ENCODE peak calls at places on chromosomes 13 and 19, in nine cellular contexts. One of them, this sample, is unnamed.

GRCh38 chr19:3693030-3693925 is 7.0 kb downstream of the PIP5K1C start:
- DNase-seq in uterus: no peak
- DNase-seq in choroid plexus epithelial cell: no peak
- DNase-seq in AG10803: no peak
- DNase-seq in left ventricle myocardium inferior: no peak
- DNase-seq in heart left ventricle: no peak
- DNase-seq in astrocyte: no peak
- DNase-seq in colonic mucosa: no peak
- DNase-seq in fibroblast of villous mesenchyme: no peak
- DNase-seq in this sample: no peak

GRCh38 chr19:4268816-4269430 is 10.1 kb upstream of the SHD start:
- DNase-seq in colonic mucosa: no peak
- DNase-seq in AG10803: no peak
- DNase-seq in left ventricle myocardium inferior: no peak
- DNase-seq in fibroblast of villous mesenchyme: no peak
- DNase-seq in heart left ventricle: no peak
- DNase-seq in astrocyte: no peak
- DNase-seq in choroid plexus epithelial cell: no peak
- DNase-seq in uterus: no peak
- DNase-seq in this sample: no peak

GRCh38 chr19:30659638-30660037 is 287.5 kb downstream of the ZNF536 start:
- DNase-seq in uterus: no peak
- DNase-seq in AG10803: no peak
- DNase-seq in astrocyte: no peak
- DNase-seq in colonic mucosa: no peak
- DNase-seq in fibroblast of villous mesenchyme: no peak
- DNase-seq in left ventricle myocardium inferior: no peak
- DNase-seq in choroid plexus epithelial cell: no peak
- DNase-seq in heart left ventricle: no peak
- DNase-seq in this sample: no peak

GRCh38 chr13:73429691-73430090 is 370.9 kb downstream of the KLF5 start:
- DNase-seq in heart left ventricle: no peak
- DNase-seq in fibroblast of villous mesenchyme: peak; percentile 4
- DNase-seq in AG10803: no peak
- DNase-seq in choroid plexus epithelial cell: peak; percentile 36
- DNase-seq in colonic mucosa: no peak
- DNase-seq in left ventricle myocardium inferior: no peak
- DNase-seq in uterus: no peak
- DNase-seq in astrocyte: peak; percentile 81
- DNase-seq in this sample: no peak

GRCh38 chr13:47175172-47175806 is 278.4 kb upstream of the HTR2A start:
- DNase-seq in uterus: no peak
- DNase-seq in choroid plexus epithelial cell: peak; percentile 81
- DNase-seq in astrocyte: peak; percentile 94
- DNase-seq in AG10803: peak; percentile 86
- DNase-seq in fibroblast of villous mesenchyme: peak; percentile 90
- DNase-seq in left ventricle myocardium inferior: no peak
- DNase-seq in colonic mucosa: no peak
- DNase-seq in heart left ventricle: no peak
- DNase-seq in this sample: no peak

GRCh38 chr19:45235485-45235884 is 9.7 kb downstream of the EXOC3L2 start:
- DNase-seq in left ventricle myocardium inferior: no peak
- DNase-seq in choroid plexus epithelial cell: no peak
- DNase-seq in fibroblast of villous mesenchyme: no peak
- DNase-seq in uterus: no peak
- DNase-seq in astrocyte: no peak
- DNase-seq in colonic mucosa: no peak
- DNase-seq in AG10803: no peak
- DNase-seq in heart left ventricle: no peak
- DNase-seq in this sample: no peak

GRCh38 chr19:2556221-2557092 is 80.5 kb downstream of the GADD45B start:
- DNase-seq in uterus: no peak
- DNase-seq in AG10803: no peak
- DNase-seq in choroid plexus epithelial cell: no peak
- DNase-seq in left ventricle myocardium inferior: peak; percentile 15
- DNase-seq in colonic mucosa: no peak
- DNase-seq in astrocyte: no peak
- DNase-seq in fibroblast of villous mesenchyme: no peak
- DNase-seq in heart left ventricle: no peak
- DNase-seq in this sample: peak; percentile 21

GRCh38 chr19:48817585-48818124 is 6.8 kb upstream of the BCAT2 start:
- DNase-seq in AG10803: no peak
- DNase-seq in astrocyte: no peak
- DNase-seq in uterus: no peak
- DNase-seq in heart left ventricle: no peak
- DNase-seq in left ventricle myocardium inferior: no peak
- DNase-seq in fibroblast of villous mesenchyme: no peak
- DNase-seq in choroid plexus epithelial cell: no peak
- DNase-seq in colonic mucosa: no peak
- DNase-seq in this sample: no peak

GRCh38 chr13:27927444-27928352 is 7.9 kb downstream of the PDX1 start:
- DNase-seq in heart left ventricle: no peak
- DNase-seq in uterus: no peak
- DNase-seq in fibroblast of villous mesenchyme: no peak
- DNase-seq in AG10803: no peak
- DNase-seq in left ventricle myocardium inferior: no peak
- DNase-seq in choroid plexus epithelial cell: no peak
- DNase-seq in colonic mucosa: no peak
- DNase-seq in astrocyte: no peak
- DNase-seq in this sample: no peak

GRCh38 chr13:113411216-113412023 is 41.9 kb downstream of the ADPRHL1 start:
- DNase-seq in colonic mucosa: peak; percentile 35
- DNase-seq in fibroblast of villous mesenchyme: peak; percentile 95
- DNase-seq in AG10803: peak; percentile 97
- DNase-seq in heart left ventricle: peak; percentile 88
- DNase-seq in uterus: peak; percentile 62
- DNase-seq in astrocyte: peak; percentile 97
- DNase-seq in left ventricle myocardium inferior: peak; percentile 79
- DNase-seq in choroid plexus epithelial cell: peak; percentile 91
- DNase-seq in this sample: no peak

GRCh38 chr19:17348700-17349099 is 11.3 kb downstream of the GTPBP3 start:
- DNase-seq in left ventricle myocardium inferior: peak; percentile 66
- DNase-seq in colonic mucosa: no peak
- DNase-seq in fibroblast of villous mesenchyme: no peak
- DNase-seq in heart left ventricle: peak; percentile 78
- DNase-seq in astrocyte: peak; percentile 52
- DNase-seq in uterus: peak; percentile 61
- DNase-seq in choroid plexus epithelial cell: peak; percentile 49
- DNase-seq in AG10803: peak; percentile 29
- DNase-seq in this sample: no peak

GRCh38 chr13:80278706-80279105 is 62.2 kb downstream of the SPRY2 start:
- DNase-seq in left ventricle myocardium inferior: no peak
- DNase-seq in colonic mucosa: no peak
- DNase-seq in heart left ventricle: no peak
- DNase-seq in choroid plexus epithelial cell: no peak
- DNase-seq in AG10803: no peak
- DNase-seq in astrocyte: no peak
- DNase-seq in uterus: no peak
- DNase-seq in fibroblast of villous mesenchyme: no peak
- DNase-seq in this sample: no peak

GRCh38 chr19:45070214-45070613 is 6.1 kb downstream of the ZNF296 start:
- DNase-seq in fibroblast of villous mesenchyme: no peak
- DNase-seq in colonic mucosa: no peak
- DNase-seq in choroid plexus epithelial cell: no peak
- DNase-seq in left ventricle myocardium inferior: no peak
- DNase-seq in uterus: no peak
- DNase-seq in heart left ventricle: no peak
- DNase-seq in AG10803: no peak
- DNase-seq in astrocyte: no peak
- DNase-seq in this sample: no peak

GRCh38 chr13:20160346-20161274 is at the start of gene GJA3:
- DNase-seq in astrocyte: peak; percentile 18
- DNase-seq in uterus: no peak
- DNase-seq in colonic mucosa: no peak
- DNase-seq in AG10803: peak; percentile 4
- DNase-seq in fibroblast of villous mesenchyme: peak; percentile 31
- DNase-seq in choroid plexus epithelial cell: peak; percentile 11
- DNase-seq in left ventricle myocardium inferior: peak; percentile 64
- DNase-seq in heart left ventricle: peak; percentile 73
- DNase-seq in this sample: no peak

GRCh38 chr13:33016414-33017409 is at the start of gene KL:
- DNase-seq in astrocyte: no peak
- DNase-seq in heart left ventricle: peak; percentile 64
- DNase-seq in colonic mucosa: peak; percentile 23
- DNase-seq in uterus: peak; percentile 25
- DNase-seq in left ventricle myocardium inferior: peak; percentile 34
- DNase-seq in choroid plexus epithelial cell: no peak
- DNase-seq in fibroblast of villous mesenchyme: no peak
- DNase-seq in AG10803: no peak
- DNase-seq in this sample: peak; percentile 64

GRCh38 chr13:85170372-85170771 is 628.8 kb downstream of the SLITRK6 start:
- DNase-seq in AG10803: no peak
- DNase-seq in heart left ventricle: no peak
- DNase-seq in colonic mucosa: no peak
- DNase-seq in left ventricle myocardium inferior: no peak
- DNase-seq in fibroblast of villous mesenchyme: no peak
- DNase-seq in astrocyte: no peak
- DNase-seq in uterus: no peak
- DNase-seq in choroid plexus epithelial cell: no peak
- DNase-seq in this sample: no peak

GRCh38 chr19:37484406-37485115 is 15.4 kb downstream of the ZNF570 start:
- DNase-seq in choroid plexus epithelial cell: no peak
- DNase-seq in fibroblast of villous mesenchyme: no peak
- DNase-seq in heart left ventricle: no peak
- DNase-seq in left ventricle myocardium inferior: no peak
- DNase-seq in colonic mucosa: no peak
- DNase-seq in astrocyte: no peak
- DNase-seq in uterus: no peak
- DNase-seq in AG10803: no peak
- DNase-seq in this sample: no peak

GRCh38 chr19:50659318-50660082 is 10.3 kb downstream of the C19orf81 start:
- DNase-seq in astrocyte: no peak
- DNase-seq in left ventricle myocardium inferior: no peak
- DNase-seq in fibroblast of villous mesenchyme: no peak
- DNase-seq in uterus: no peak
- DNase-seq in choroid plexus epithelial cell: no peak
- DNase-seq in colonic mucosa: no peak
- DNase-seq in heart left ventricle: no peak
- DNase-seq in AG10803: no peak
- DNase-seq in this sample: no peak

GRCh38 chr19:50658438-50659317 is 9.4 kb downstream of the C19orf81 start:
- DNase-seq in AG10803: peak; percentile 49
- DNase-seq in fibroblast of villous mesenchyme: peak; percentile 30
- DNase-seq in choroid plexus epithelial cell: peak; percentile 24
- DNase-seq in heart left ventricle: peak; percentile 77
- DNase-seq in astrocyte: no peak
- DNase-seq in left ventricle myocardium inferior: peak; percentile 51
- DNase-seq in colonic mucosa: peak; percentile 49
- DNase-seq in uterus: peak; percentile 21
- DNase-seq in this sample: no peak

GRCh38 chr19:50661675-50662441 is 12.6 kb downstream of the C19orf81 start:
- DNase-seq in colonic mucosa: no peak
- DNase-seq in left ventricle myocardium inferior: no peak
- DNase-seq in astrocyte: no peak
- DNase-seq in AG10803: no peak
- DNase-seq in heart left ventricle: no peak
- DNase-seq in fibroblast of villous mesenchyme: no peak
- DNase-seq in choroid plexus epithelial cell: no peak
- DNase-seq in uterus: no peak
- DNase-seq in this sample: no peak

GRCh38 chr19:50661087-50661486 is 11.8 kb downstream of the C19orf81 start:
- DNase-seq in choroid plexus epithelial cell: no peak
- DNase-seq in uterus: no peak
- DNase-seq in left ventricle myocardium inferior: no peak
- DNase-seq in colonic mucosa: no peak
- DNase-seq in heart left ventricle: no peak
- DNase-seq in astrocyte: no peak
- DNase-seq in AG10803: no peak
- DNase-seq in fibroblast of villous mesenchyme: no peak
- DNase-seq in this sample: no peak

GRCh38 chr19:50660083-50660366 is 10.8 kb downstream of the C19orf81 start:
- DNase-seq in left ventricle myocardium inferior: no peak
- DNase-seq in colonic mucosa: no peak
- DNase-seq in choroid plexus epithelial cell: no peak
- DNase-seq in fibroblast of villous mesenchyme: no peak
- DNase-seq in heart left ventricle: no peak
- DNase-seq in AG10803: no peak
- DNase-seq in uterus: no peak
- DNase-seq in astrocyte: no peak
- DNase-seq in this sample: no peak
- H3K4me3 ChIP-seq in left ventricle myocardium inferior: no peak overlapping the region
- H3K4me3 ChIP-seq in colonic mucosa: no peak overlapping the region
- H3K4me3 ChIP-seq in choroid plexus epithelial cell: no peak overlapping the region
- H3K4me3 ChIP-seq in fibroblast of villous mesenchyme: no peak overlapping the region
- H3K4me3 ChIP-seq in heart left ventricle: no peak overlapping the region
- H3K4me3 ChIP-seq in AG10803: no peak overlapping the region
- H3K4me3 ChIP-seq in uterus: no peak overlapping the region
- H3K4me3 ChIP-seq in astrocyte: no peak overlapping the region
- H3K4me3 ChIP-seq in this sample: no peak overlapping the region

DNA sequence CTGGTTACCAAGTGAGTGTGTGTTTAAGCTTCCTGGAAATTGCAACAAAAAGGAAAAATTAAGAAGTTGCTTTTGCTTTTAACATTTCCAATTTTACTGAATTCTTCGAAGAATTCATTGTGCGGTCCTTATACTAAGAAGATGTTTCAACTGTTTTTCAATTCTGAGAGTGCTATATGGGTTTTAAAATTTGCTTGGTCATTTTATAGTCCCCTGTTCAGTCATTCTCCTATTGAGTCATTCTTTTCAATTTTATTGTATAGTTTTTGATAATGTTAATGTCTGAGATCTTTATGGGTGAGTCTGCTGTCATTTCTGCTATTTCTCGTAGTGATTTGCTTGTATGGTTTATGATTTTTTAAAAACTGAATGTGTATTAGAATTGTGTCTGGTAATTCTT is 26.5 kb downstream of the UBA2 start:
- DNase-seq in AG10803: no peak
- DNase-seq in heart left ventricle: no peak
- DNase-seq in fibroblast of villous mesenchyme: no peak
- DNase-seq in uterus: no peak
- DNase-seq in choroid plexus epithelial cell: no peak
- DNase-seq in left ventricle myocardium inferior: no peak
- DNase-seq in astrocyte: no peak
- DNase-seq in colonic mucosa: no peak
- DNase-seq in this sample: no peak
- H3K4me3 ChIP-seq in AG10803: no peak overlapping the region
- H3K4me3 ChIP-seq in heart left ventricle: no peak overlapping the region
- H3K4me3 ChIP-seq in fibroblast of villous mesenchyme: no peak overlapping the region
- H3K4me3 ChIP-seq in uterus: no peak overlapping the region
- H3K4me3 ChIP-seq in choroid plexus epithelial cell: no peak overlapping the region
- H3K4me3 ChIP-seq in left ventricle myocardium inferior: no peak overlapping the region
- H3K4me3 ChIP-seq in astrocyte: no peak overlapping the region
- H3K4me3 ChIP-seq in colonic mucosa: no peak overlapping the region
- H3K4me3 ChIP-seq in this sample: no peak overlapping the region

DNA sequence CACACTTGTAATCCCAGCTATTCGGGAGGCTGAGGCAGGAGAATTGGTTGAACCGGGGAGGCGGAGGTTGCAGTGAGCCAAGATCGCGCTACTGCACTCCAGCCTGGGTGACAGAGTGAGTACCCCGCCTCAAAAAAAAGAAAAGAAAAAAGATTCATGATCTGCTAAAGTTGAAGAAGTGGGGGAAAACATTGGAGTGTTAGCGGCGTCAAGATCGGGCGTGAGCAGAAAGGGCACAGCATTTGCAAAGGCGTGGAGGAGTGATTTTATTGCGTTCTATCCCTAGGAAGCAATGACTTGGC is 874 bp upstream of the DNM2 start:
- DNase-seq in AG10803: no peak
- DNase-seq in fibroblast of villous mesenchyme: no peak
- DNase-seq in uterus: no peak
- DNase-seq in colonic mucosa: no peak
- DNase-seq in choroid plexus epithelial cell: no peak
- DNase-seq in left ventricle myocardium inferior: no peak
- DNase-seq in heart left ventricle: no peak
- DNase-seq in astrocyte: no peak
- DNase-seq in this sample: no peak
- H3K4me3 ChIP-seq in AG10803: peak overlapping the region; percentile 45
- H3K4me3 ChIP-seq in fibroblast of villous mesenchyme: peak overlapping the region; percentile 36
- H3K4me3 ChIP-seq in uterus: no peak overlapping the region
- H3K4me3 ChIP-seq in colonic mucosa: no peak overlapping the region
- H3K4me3 ChIP-seq in choroid plexus epithelial cell: peak overlapping the region; percentile 44
- H3K4me3 ChIP-seq in left ventricle myocardium inferior: peak overlapping the region; percentile 51
- H3K4me3 ChIP-seq in heart left ventricle: no peak overlapping the region
- H3K4me3 ChIP-seq in astrocyte: peak overlapping the region; percentile 30
- H3K4me3 ChIP-seq in this sample: peak overlapping the region; percentile 14

GRCh38 chr19:40216013-40216776 is 2.0 kb downstream of the TTC9B start:
- DNase-seq in choroid plexus epithelial cell: no peak
- DNase-seq in colonic mucosa: no peak
- DNase-seq in AG10803: no peak
- DNase-seq in heart left ventricle: no peak
- DNase-seq in uterus: no peak
- DNase-seq in fibroblast of villous mesenchyme: no peak
- DNase-seq in left ventricle myocardium inferior: no peak
- DNase-seq in astrocyte: no peak
- DNase-seq in this sample: no peak
- H3K4me3 ChIP-seq in choroid plexus epithelial cell: no peak overlapping the region
- H3K4me3 ChIP-seq in colonic mucosa: no peak overlapping the region
- H3K4me3 ChIP-seq in AG10803: no peak overlapping the region
- H3K4me3 ChIP-seq in heart left ventricle: no peak overlapping the region
- H3K4me3 ChIP-seq in uterus: no peak overlapping the region
- H3K4me3 ChIP-seq in fibroblast of villous mesenchyme: no peak overlapping the region
- H3K4me3 ChIP-seq in left ventricle myocardium inferior: no peak overlapping the region
- H3K4me3 ChIP-seq in astrocyte: no peak overlapping the region
- H3K4me3 ChIP-seq in this sample: no peak overlapping the region

This sample was measured in right lobe of liver.